ENCODE peak calls at places on chromosomes 16 and 17, in eight cellular contexts. G, Z, L, M, N, R, D and O are unnamed samples.

GRCh38 chr16:4512473-4512872 is 26.1 kb downstream of the CDIP1 start:
- DNase-seq in G (no peak), D (no peak), M (no peak), Z (no peak), N (no peak), L (no peak), R (no peak), O (no peak)

GRCh38 chr17:78322327-78322857 is 37.5 kb downstream of the SOCS3 start:
- DNase-seq in M (no peak), G (no peak), D (no peak), R (no peak), Z (no peak), N (no peak), L (no peak), O (no peak)

GRCh38 chr17:63364387-63364786 is 81.7 kb downstream of the CYB561 start:
- DNase-seq in N (no peak), M (no peak), R (no peak), D (no peak), Z (peak; percentile 76), G (peak; percentile 65), L (no peak), O (no peak)

GRCh38 chr16:86424413-86424812 is 85.9 kb upstream of the FOXF1 start:
- DNase-seq in N (no peak), Z (no peak), G (peak; percentile 25), L (no peak), R (no peak), D (no peak), M (no peak), O (no peak)

GRCh38 chr16:49216593-49216992 is 65.0 kb downstream of the CBLN1 start:
- DNase-seq in R (no peak), G (no peak), M (no peak), D (no peak), N (no peak), Z (no peak), L (no peak), O (no peak)

GRCh38 chr16:21701271-21701670 is 37.5 kb downstream of the OTOA start:
- DNase-seq in R (no peak), D (no peak), N (no peak), L (no peak), Z (no peak), M (no peak), G (no peak), O (no peak)

GRCh38 chr17:18141210-18141803 is 32.8 kb downstream of the MYO15A start:
- DNase-seq in G (peak; percentile 36), Z (peak; percentile 66), R (no peak), M (peak; percentile 49), N (peak; percentile 34), L (no peak), D (no peak), O (no peak)

GRCh38 chr16:8581923-8582580 is 8.3 kb downstream of the TMEM114 start:
- DNase-seq in Z (peak; percentile 7), D (no peak), G (peak; percentile 6), M (no peak), R (no peak), L (no peak), N (peak; percentile 38), O (no peak)

GRCh38 chr17:82126479-82127314 is 28.7 kb upstream of the FASN start:
- DNase-seq in G (no peak), N (no peak), R (no peak), L (no peak), Z (no peak), D (no peak), M (no peak), O (no peak)

GRCh38 chr17:82127315-82127595 is 29.2 kb upstream of the FASN start:
- DNase-seq in R (no peak), D (no peak), L (no peak), N (no peak), Z (no peak), G (no peak), M (no peak), O (no peak)

GRCh38 chr17:82128287-82128686 is 30.3 kb upstream of the FASN start:
- DNase-seq in N (no peak), Z (no peak), G (no peak), R (no peak), D (no peak), L (no peak), M (no peak), O (no peak)

GRCh38 chr17:82127704-82128103 is 29.7 kb upstream of the FASN start:
- DNase-seq in D (no peak), M (no peak), R (no peak), Z (no peak), L (no peak), N (no peak), G (no peak), O (no peak)

DNA sequence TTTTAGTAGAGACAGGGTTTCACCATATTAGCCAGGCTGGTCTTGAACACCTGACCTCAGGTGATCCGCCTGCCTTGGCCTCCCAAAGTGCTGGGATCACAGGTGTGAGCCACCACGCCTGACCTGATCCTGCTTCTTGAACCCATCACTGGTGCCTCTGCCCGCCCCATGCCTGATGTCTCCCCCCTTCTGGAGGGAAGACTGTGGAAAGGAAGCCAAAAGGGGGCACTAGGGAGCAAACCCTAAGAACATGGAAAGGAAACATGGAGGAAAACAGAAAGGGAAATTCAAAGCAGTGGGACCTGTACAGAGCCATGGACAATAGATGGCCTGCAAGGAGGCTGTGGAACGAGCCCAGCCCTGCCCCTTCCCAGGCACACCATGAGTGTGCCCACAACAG is 31.1 kb upstream of the FASN start:
- DNase-seq in M (no peak), N (no peak), R (no peak), L (no peak), Z (no peak), D (no peak), G (no peak), O (no peak)
- TF ChIP-seq CTCF in M (no peak), N (no peak), R (no peak), L (no peak), Z (peak; percentile 27), D (no peak), G (peak; percentile 18), O (peak; percentile 24)

DNA sequence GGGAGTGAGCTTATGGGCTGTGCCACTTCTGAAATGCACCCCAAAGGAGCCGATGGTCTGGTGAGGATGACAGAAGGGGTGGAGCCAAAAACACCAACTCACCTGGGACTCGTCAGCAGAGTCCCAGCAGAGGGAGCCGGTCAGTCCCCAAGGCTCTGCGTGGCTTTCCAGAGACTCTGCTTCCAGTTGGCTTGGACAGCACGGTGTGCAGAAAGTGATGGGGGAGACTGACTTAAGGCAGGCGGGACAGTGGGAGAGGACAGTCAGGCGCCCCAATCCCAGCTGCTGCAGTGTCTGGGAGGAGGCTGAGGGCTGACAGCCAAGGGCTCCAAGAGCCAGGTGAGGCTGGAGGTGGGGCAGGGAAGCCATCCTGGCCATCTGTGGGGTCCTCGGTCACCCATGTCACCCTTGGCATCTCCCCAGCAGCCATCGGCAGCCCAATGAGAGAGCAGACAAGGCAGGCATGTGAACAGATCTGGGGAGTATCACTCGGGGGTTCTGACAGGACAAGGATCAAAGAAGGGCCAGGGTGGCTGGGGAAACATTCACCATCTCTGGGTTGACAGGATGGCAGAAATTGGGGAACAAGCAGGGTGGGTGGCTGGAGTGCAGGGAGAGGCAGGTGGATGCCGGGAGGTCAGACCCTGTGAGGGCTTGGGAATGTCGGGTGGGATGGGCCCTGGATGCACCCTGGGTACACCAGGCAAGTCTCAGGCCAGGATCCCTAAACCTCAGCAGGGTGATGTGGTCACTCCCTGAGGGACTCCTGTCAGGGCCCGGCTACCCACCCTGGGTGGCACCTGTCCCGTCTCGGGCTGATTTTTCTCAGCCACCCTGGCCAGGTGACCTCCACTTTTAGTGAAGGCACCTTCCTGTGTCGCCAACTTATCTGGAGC is 8.9 kb upstream of the KRTAP17-1 start:
- DNase-seq in N (no peak), L (no peak), R (no peak), Z (peak; percentile 8), D (no peak), M (peak; percentile 42), G (no peak), O (no peak)
- TF ChIP-seq CTCF in N (peak; percentile 8), L (no peak), R (no peak), Z (peak; percentile 14), D (no peak), M (peak; percentile 21), G (no peak), O (peak; percentile 28)

GRCh38 chr17:58327363-58328194 is 1.0 kb downstream of the TSPOAP1 start:
- DNase-seq in R (no peak), D (no peak), G (peak; percentile 18), M (no peak), L (no peak), Z (no peak), N (no peak), O (no peak)

GRCh38 chr17:58328195-58329034 is at the start of gene TSPOAP1:
- DNase-seq in R (peak; percentile 19), M (no peak), N (peak; percentile 77), G (no peak), L (no peak), Z (no peak), D (peak; percentile 62), O (no peak)

GRCh38 chr17:58330544-58330996 is 2.0 kb upstream of the TSPOAP1 start:
- DNase-seq in L (no peak), R (peak; percentile 11), D (no peak), N (no peak), Z (no peak), G (no peak), M (no peak), O (no peak)

GRCh38 chr17:58329808-58330543 is 1.4 kb upstream of the TSPOAP1 start:
- DNase-seq in L (no peak), R (no peak), Z (no peak), G (no peak), D (no peak), M (no peak), N (no peak), O (no peak)

DNA sequence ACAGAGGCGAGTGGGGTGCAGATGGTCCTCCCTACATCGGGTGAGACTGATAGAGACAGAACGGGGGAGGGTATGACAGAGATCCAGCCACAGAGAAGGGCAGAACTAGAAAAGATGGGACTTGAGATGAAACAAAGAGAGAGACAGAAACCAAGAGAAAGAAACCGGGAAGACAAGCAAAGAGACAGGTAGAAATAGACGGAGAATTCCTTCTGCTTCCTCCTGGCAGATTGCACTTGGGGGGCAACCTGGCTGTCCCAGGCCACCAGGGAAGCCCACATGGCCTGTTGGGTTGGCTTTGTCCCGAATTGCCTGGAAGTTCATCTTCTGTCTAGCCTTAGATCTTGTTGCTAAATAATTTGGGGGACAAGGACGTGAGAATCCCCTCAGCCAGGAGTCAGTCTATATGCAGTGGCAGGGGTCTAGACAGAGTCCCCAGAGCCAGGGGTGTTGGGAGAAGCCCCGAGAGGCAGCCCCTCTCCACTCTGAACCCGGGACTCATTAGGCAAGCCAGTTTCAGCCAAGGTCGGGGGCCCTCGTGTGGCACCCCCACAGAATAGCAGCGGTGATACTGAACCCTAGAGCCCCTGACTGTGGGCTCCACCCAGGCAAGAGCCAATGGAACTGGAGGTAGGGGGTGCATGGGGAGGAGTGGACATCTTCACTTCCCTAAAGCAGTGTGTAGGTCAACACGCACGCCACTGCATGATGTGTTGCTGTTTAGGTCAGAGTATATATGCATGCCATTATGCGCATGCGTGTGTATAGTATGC is 626 bp upstream of the TSPOAP1 start:
- DNase-seq in R (peak; percentile 30), N (no peak), Z (no peak), L (no peak), D (peak; percentile 75), M (no peak), G (no peak), O (no peak)
- TF ChIP-seq CTCF in R (peak; percentile 26), N (peak; percentile 27), Z (peak; percentile 19), L (no peak), D (no peak), M (peak; percentile 29), G (peak; percentile 28), O (peak; percentile 26)

DNA sequence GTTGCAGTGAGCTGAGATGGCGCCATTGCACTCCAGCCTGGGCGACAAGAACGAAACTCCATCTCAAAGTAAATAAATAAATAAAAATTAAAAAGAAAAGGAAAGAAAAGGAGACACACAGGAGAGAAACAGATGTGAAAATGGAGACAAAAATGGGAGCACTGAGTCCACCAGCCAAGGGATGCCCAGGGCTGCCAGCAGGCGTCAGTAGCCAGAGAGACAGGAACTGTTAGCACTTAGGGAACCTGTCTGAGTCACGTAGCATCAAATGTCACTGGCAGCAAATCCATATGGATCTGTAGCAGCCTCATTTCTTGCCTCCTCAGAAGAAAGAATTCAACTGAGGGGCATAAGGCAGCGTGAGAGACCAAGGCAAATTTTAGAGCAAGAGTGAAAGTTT is 79.7 kb downstream of the CYLD start:
- DNase-seq in L (no peak), G (no peak), M (no peak), Z (peak; percentile 18), D (no peak), N (no peak), R (no peak), O (peak; percentile 42)
- TF ChIP-seq CTCF in L (no peak), G (no peak), M (no peak), Z (peak; percentile 6), D (no peak), N (no peak), R (no peak), O (peak; percentile 21)